ENCODE peak calls at places on chromosomes 11 and 22, in nine cellular contexts. One of them, this sample, is unnamed.

GRCh38 chr11:10784229-10785145 is 24.2 kb downstream of the EIF4G2 start:
- DNase-seq in KG1: no peak
- DNase-seq in activated naive CD4-positive, alpha-beta T cell: no peak
- DNase-seq in C1 segment of cervical spinal cord: no peak
- DNase-seq in LoVo: no peak
- DNase-seq in epithelial cell of prostate: no peak
- DNase-seq in GM23338: no peak
- DNase-seq in GM12891: no peak
- DNase-seq in stimulated activated CD4-positive, alpha-beta T cell treated with anti-CD3 and anti-CD28 coated beads, Interleukin-2, amount 100 ng/mL, for 48 hours: no peak
- DNase-seq in this sample: peak

GRCh38 chr11:41245704-41246398 is 213.6 kb downstream of the LRRC4C start:
- DNase-seq in KG1: no peak
- DNase-seq in LoVo: no peak
- DNase-seq in C1 segment of cervical spinal cord: no peak
- DNase-seq in GM23338: peak
- DNase-seq in GM12891: no peak
- DNase-seq in epithelial cell of prostate: no peak
- DNase-seq in activated naive CD4-positive, alpha-beta T cell: no peak
- DNase-seq in stimulated activated CD4-positive, alpha-beta T cell treated with anti-CD3 and anti-CD28 coated beads, Interleukin-2, amount 100 ng/mL, for 48 hours: no peak
- DNase-seq in this sample: peak

GRCh38 chr11:68127791-68128681 is 6.8 kb upstream of the CHKA start:
- DNase-seq in epithelial cell of prostate: no peak
- DNase-seq in KG1: no peak
- DNase-seq in activated naive CD4-positive, alpha-beta T cell: no peak
- DNase-seq in LoVo: no peak
- DNase-seq in GM23338: peak
- DNase-seq in stimulated activated CD4-positive, alpha-beta T cell treated with anti-CD3 and anti-CD28 coated beads, Interleukin-2, amount 100 ng/mL, for 48 hours: no peak
- DNase-seq in GM12891: no peak
- DNase-seq in C1 segment of cervical spinal cord: peak
- DNase-seq in this sample: peak

GRCh38 chr11:10314199-10315072 is 9.6 kb downstream of the ADM start:
- DNase-seq in KG1: no peak
- DNase-seq in epithelial cell of prostate: no peak
- DNase-seq in GM12891: no peak
- DNase-seq in C1 segment of cervical spinal cord: no peak
- DNase-seq in LoVo: no peak
- DNase-seq in stimulated activated CD4-positive, alpha-beta T cell treated with anti-CD3 and anti-CD28 coated beads, Interleukin-2, amount 100 ng/mL, for 48 hours: no peak
- DNase-seq in GM23338: peak
- DNase-seq in activated naive CD4-positive, alpha-beta T cell: no peak
- DNase-seq in this sample: no peak

GRCh38 chr22:49574205-49574604 is 253.5 kb downstream of the BRD1 start:
- DNase-seq in GM23338: no peak
- DNase-seq in activated naive CD4-positive, alpha-beta T cell: no peak
- DNase-seq in KG1: no peak
- DNase-seq in LoVo: no peak
- DNase-seq in epithelial cell of prostate: no peak
- DNase-seq in GM12891: no peak
- DNase-seq in stimulated activated CD4-positive, alpha-beta T cell treated with anti-CD3 and anti-CD28 coated beads, Interleukin-2, amount 100 ng/mL, for 48 hours: no peak
- DNase-seq in C1 segment of cervical spinal cord: no peak
- DNase-seq in this sample: peak

GRCh38 chr11:11316651-11317050 is 36.4 kb downstream of the CSNK2A3 start:
- DNase-seq in C1 segment of cervical spinal cord: no peak
- DNase-seq in epithelial cell of prostate: no peak
- DNase-seq in stimulated activated CD4-positive, alpha-beta T cell treated with anti-CD3 and anti-CD28 coated beads, Interleukin-2, amount 100 ng/mL, for 48 hours: no peak
- DNase-seq in LoVo: no peak
- DNase-seq in GM23338: no peak
- DNase-seq in GM12891: no peak
- DNase-seq in KG1: no peak
- DNase-seq in activated naive CD4-positive, alpha-beta T cell: no peak
- DNase-seq in this sample: no peak

GRCh38 chr22:50703726-50704509 is 31.3 kb downstream of the SHANK3 start:
- DNase-seq in GM12891: no peak
- DNase-seq in C1 segment of cervical spinal cord: no peak
- DNase-seq in stimulated activated CD4-positive, alpha-beta T cell treated with anti-CD3 and anti-CD28 coated beads, Interleukin-2, amount 100 ng/mL, for 48 hours: no peak
- DNase-seq in activated naive CD4-positive, alpha-beta T cell: no peak
- DNase-seq in GM23338: no peak
- DNase-seq in epithelial cell of prostate: no peak
- DNase-seq in KG1: no peak
- DNase-seq in LoVo: no peak
- DNase-seq in this sample: peak

GRCh38 chr22:17109113-17109865 is 11.9 kb downstream of the TMEM121B start:
- DNase-seq in KG1: no peak
- DNase-seq in GM23338: no peak
- DNase-seq in LoVo: no peak
- DNase-seq in epithelial cell of prostate: no peak
- DNase-seq in C1 segment of cervical spinal cord: no peak
- DNase-seq in stimulated activated CD4-positive, alpha-beta T cell treated with anti-CD3 and anti-CD28 coated beads, Interleukin-2, amount 100 ng/mL, for 48 hours: no peak
- DNase-seq in GM12891: no peak
- DNase-seq in activated naive CD4-positive, alpha-beta T cell: no peak
- DNase-seq in this sample: no peak

GRCh38 chr11:69531071-69531716 is 49.7 kb downstream of the LINC01488 start:
- DNase-seq in C1 segment of cervical spinal cord: no peak
- DNase-seq in stimulated activated CD4-positive, alpha-beta T cell treated with anti-CD3 and anti-CD28 coated beads, Interleukin-2, amount 100 ng/mL, for 48 hours: no peak
- DNase-seq in GM23338: no peak
- DNase-seq in LoVo: no peak
- DNase-seq in KG1: no peak
- DNase-seq in GM12891: no peak
- DNase-seq in activated naive CD4-positive, alpha-beta T cell: no peak
- DNase-seq in epithelial cell of prostate: no peak
- DNase-seq in this sample: peak